ENCODE peak calls at places on chromosomes 16 and 17, in five cellular contexts. K, E, X, D and I are unnamed samples.
A peak's percentile ranks its signal among the peaks of the same experiment; 100 is the strongest.

GRCh38 chr16:20938426-20938825 is 37.9 kb downstream of the LYRM1 start:
- ATAC-seq in K (no peak), E (peak; percentile 53), X (no peak), D (no peak), I (no peak)

GRCh38 chr16:67470314-67470713 is 10.6 kb downstream of the ATP6V0D1 start:
- ATAC-seq in K (no peak), E (peak; percentile 70), X (peak; percentile 98), D (peak; percentile 80), I (peak; percentile 30)

GRCh38 chr16:72404299-72404698 is 232.3 kb upstream of the PMFBP1 start:
- ATAC-seq in K (no peak), E (no peak), X (no peak), D (no peak), I (no peak)

GRCh38 chr17:41651625-41652460 is 27.5 kb upstream of the KRT17 start:
- ATAC-seq in K (no peak), E (peak; percentile 62), X (no peak), D (peak; percentile 74), I (peak; percentile 67)

GRCh38 chr17:75476274-75476673 is 19.8 kb downstream of the TMEM94 start:
- ATAC-seq in K (no peak), E (no peak), X (peak; percentile 73), D (no peak), I (peak; percentile 62)

GRCh38 chr16:15636392-15636873 is 6.5 kb downstream of the MARF1 start:
- ATAC-seq in K (peak; percentile 87), E (no peak), X (no peak), D (no peak), I (no peak)

GRCh38 chr17:28524476-28525415 is 18.6 kb downstream of the FOXN1 start:
- ATAC-seq in K (no peak), E (peak; percentile 88), X (no peak), D (peak; percentile 83), I (no peak)

GRCh38 chr17:31100840-31101239 is 6.1 kb downstream of the NF1 start:
- ATAC-seq in K (no peak), E (no peak), X (no peak), D (no peak), I (no peak)

GRCh38 chr16:87922250-87922871 is 14.0 kb downstream of the CA5A start:
- ATAC-seq in K (no peak), E (no peak), X (no peak), D (peak; percentile 4), I (no peak)

GRCh38 chr16:56349086-56349415 is 76.3 kb downstream of the AMFR start:
- ATAC-seq in K (no peak), E (no peak), X (no peak), D (no peak), I (no peak)

GRCh38 chr16:85768225-85768624 is 17.3 kb upstream of the C16orf74 start:
- ATAC-seq in K (no peak), E (no peak), X (no peak), D (no peak), I (no peak)

GRCh38 chr16:275041-275621 is 613 bp downstream of the RGS11 start:
- ATAC-seq in K (peak; percentile 34), E (peak; percentile 15), X (no peak), D (peak; percentile 9), I (peak; percentile 19)

GRCh38 chr17:72566671-72567484 is 446.1 kb downstream of the SOX9 start:
- ATAC-seq in K (no peak), E (no peak), X (no peak), D (no peak), I (no peak)

GRCh38 chr17:740240-741055 is 8.1 kb downstream of the TLCD3A start:
- ATAC-seq in K (peak; percentile 87), E (peak; percentile 62), X (no peak), D (no peak), I (peak; percentile 31)

GRCh38 chr16:73082608-73083007 is 34.7 kb upstream of the ZFHX3 start:
- ATAC-seq in K (peak; percentile 44), E (no peak), X (peak; percentile 68), D (no peak), I (peak; percentile 89)

GRCh38 chr17:75240394-75241142 is 20.8 kb downstream of the GGA3 start:
- ATAC-seq in K (peak; percentile 38), E (peak; percentile 48), X (no peak), D (no peak), I (peak; percentile 57)

GRCh38 chr17:73269329-73269615 is 7.6 kb upstream of the CPSF4L start:
- ATAC-seq in K (no peak), E (no peak), X (no peak), D (no peak), I (no peak)

GRCh38 chr16:75263291-75263962 is 12.0 kb upstream of the BCAR1 start:
- ATAC-seq in K (no peak), E (no peak), X (peak; percentile 17), D (no peak), I (no peak)

GRCh38 chr16:6827272-6827671 is 505.4 kb upstream of the RBFOX1 start:
- ATAC-seq in K (peak; percentile 74), E (no peak), X (no peak), D (no peak), I (peak; percentile 51)

GRCh38 chr17:62057696-62058095 is 7.4 kb downstream of the MED13 start:
- ATAC-seq in K (no peak), E (no peak), X (peak; percentile 41), D (no peak), I (no peak)

GRCh38 chr17:65229596-65229995 is 92.4 kb downstream of the RGS9 start:
- ATAC-seq in K (no peak), E (no peak), X (no peak), D (no peak), I (no peak)

DNA sequence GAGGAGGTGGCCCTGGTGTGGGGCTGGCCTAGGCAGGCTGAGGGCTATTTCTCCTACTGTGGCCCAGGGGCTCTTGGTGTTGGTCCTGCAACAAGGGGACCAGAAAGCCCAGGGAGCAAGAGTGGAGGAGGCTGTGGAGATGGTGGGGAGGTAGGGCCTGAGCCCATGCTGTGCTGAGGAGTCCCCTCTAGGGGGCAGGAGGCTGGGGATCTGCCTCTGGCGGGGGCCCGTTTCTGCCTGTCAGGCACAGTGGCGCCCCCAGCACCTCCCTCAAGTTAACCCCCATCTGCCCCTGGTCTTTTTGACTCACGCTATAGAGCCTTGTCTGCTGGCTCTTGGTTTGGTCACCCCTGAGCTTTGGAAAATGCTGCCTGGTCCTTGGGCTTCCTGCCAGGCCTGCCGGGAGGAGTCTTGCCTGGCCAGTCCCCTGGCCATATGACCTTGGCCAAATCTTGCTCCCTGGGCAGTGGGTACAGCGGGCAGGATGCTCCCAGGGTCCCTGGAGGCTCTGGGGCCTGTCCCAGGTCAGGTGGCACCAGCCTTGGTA is 5.9 kb downstream of the BAIAP2 start:
- ATAC-seq in K (peak; percentile 65), E (no peak), X (no peak), D (no peak), I (no peak)
- H3K4me1 ChIP-seq in K (no peaks in the 10 kb centered on the region), E (peaks cover 99% of the 10 kb centered on the region), X (peaks cover 63% of the 10 kb centered on the region), D (peaks cover 66% of the 10 kb centered on the region), I (no peaks in the 10 kb centered on the region)

DNA sequence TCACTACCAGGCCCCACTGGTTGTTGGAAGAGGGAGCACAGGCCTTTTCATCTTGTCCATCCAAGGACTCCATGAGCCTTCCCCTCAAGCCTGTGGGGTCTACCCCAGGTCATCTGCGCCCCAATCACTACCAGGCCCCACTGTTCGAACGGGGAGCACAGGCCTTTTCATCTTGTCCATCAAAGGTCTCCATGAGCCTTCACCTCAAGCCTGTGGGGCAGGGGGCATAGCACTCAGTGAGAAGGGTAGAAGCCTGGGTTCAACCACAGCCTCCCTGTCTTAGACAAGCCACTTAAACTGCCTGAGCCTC is 101.4 kb upstream of the CDH5 start:
- ATAC-seq in K (no peak), E (no peak), X (no peak), D (no peak), I (no peak)
- H3K4me1 ChIP-seq in K (no peaks in the 10 kb centered on the region), E (peaks cover 18% of the 10 kb centered on the region), X (no peaks in the 10 kb centered on the region), D (peaks cover under 1% of the 10 kb centered on the region), I (peaks cover 24% of the 10 kb centered on the region)

GRCh38 chr17:77408284-77408683 is 267.5 kb downstream of the SEC14L1 start:
- ATAC-seq in K (no peak), E (no peak), X (no peak), D (no peak), I (peak; percentile 35)
- H3K4me1 ChIP-seq in K (peaks cover 89% of the 10 kb centered on the region), E (peaks cover 74% of the 10 kb centered on the region), X (peaks cover 36% of the 10 kb centered on the region), D (peaks cover 26% of the 10 kb centered on the region), I (peaks cover 92% of the 10 kb centered on the region)

GRCh38 chr17:78723957-78724356 is 58.1 kb downstream of the CYTH1 start:
- ATAC-seq in K (no peak), E (peak; percentile 2), X (no peak), D (no peak), I (no peak)

GRCh38 chr17:78724544-78724943 is 57.5 kb downstream of the CYTH1 start:
- ATAC-seq in K (no peak), E (peak; percentile 66), X (peak; percentile 68), D (no peak), I (no peak)

GRCh38 chr17:78726471-78727010 is 55.5 kb downstream of the CYTH1 start:
- ATAC-seq in K (no peak), E (no peak), X (peak; percentile 54), D (no peak), I (no peak)

GRCh38 chr17:78725448-78726021 is 56.5 kb downstream of the CYTH1 start:
- ATAC-seq in K (peak; percentile 61), E (no peak), X (no peak), D (peak; percentile 24), I (no peak)

DNA sequence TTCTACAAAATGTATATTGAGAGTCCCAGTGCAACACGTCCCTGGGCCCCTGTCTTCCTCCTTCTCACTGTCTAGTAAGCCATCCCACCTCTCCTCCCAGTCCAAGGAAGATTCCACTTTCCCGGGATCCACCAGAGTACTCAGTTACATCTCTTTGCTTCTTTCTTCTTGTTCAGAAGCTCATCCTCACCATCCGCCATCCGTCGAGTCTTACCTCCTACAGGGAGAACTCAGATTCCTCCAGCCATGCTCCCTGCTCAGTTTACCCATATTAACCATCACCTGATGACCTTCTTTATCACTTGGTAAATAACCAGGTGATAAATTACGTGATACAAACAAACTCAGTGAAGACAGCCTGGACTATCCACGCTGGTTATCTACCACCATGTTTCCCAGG is 57.1 kb downstream of the CYTH1 start:
- ATAC-seq in K (no peak), E (no peak), X (no peak), D (no peak), I (no peak)
- H3K4me1 ChIP-seq in K (peaks cover 92% of the 10 kb centered on the region), E (peaks cover 73% of the 10 kb centered on the region), X (peaks cover 79% of the 10 kb centered on the region), D (peaks cover 28% of the 10 kb centered on the region), I (peaks cover 34% of the 10 kb centered on the region)